ENCODE peak calls at places on chromosomes 13 and 19, in nine cellular contexts. A is IMR-90; F is left lung; Z is Peyer's patch; U is A549; N is stomach; O is CD8-positive, alpha-beta T cell; I is HCT116; D is uterus. S is an unnamed sample. For H3K9me3, the result is how much of the 10 kb centered on the place peaks cover.

GRCh38 chr13:35460061-35460460 is 16.4 kb downstream of the MAB21L1 start:
- DNase-seq in A (no peak), F (no peak), Z (no peak), U (no peak), N (no peak), O (no peak), I (no peak), D (no peak), S (no peak)

GRCh38 chr19:40267601-40267997 is 17.5 kb downstream of the AKT2 start:
- DNase-seq in A (no peak), F (no peak), Z (no peak), U (no peak), N (no peak), O (no peak), I (no peak), D (no peak), S (no peak)

GRCh38 chr19:4970558-4971423 is 1.9 kb downstream of the KDM4B start:
- DNase-seq in A (no peak), F (no peak), Z (no peak), U (no peak), N (peak), O (no peak), I (no peak), D (no peak), S (no peak)

GRCh38 chr19:41969772-41970458 is 10.8 kb upstream of the RABAC1 start:
- DNase-seq in A (no peak), F (no peak), Z (no peak), U (no peak), N (no peak), O (no peak), I (no peak), D (no peak), S (no peak)

GRCh38 chr19:33638167-33639033 is 16.6 kb downstream of the CHST8 start:
- DNase-seq in A (no peak), F (no peak), Z (peak), U (no peak), N (no peak), O (no peak), I (no peak), D (no peak), S (no peak)

GRCh38 chr13:98937911-98938381 is 39.9 kb downstream of the DOCK9 start:
- DNase-seq in A (peak), F (no peak), Z (no peak), U (no peak), N (no peak), O (no peak), I (no peak), D (no peak), S (no peak)

GRCh38 chr19:46408611-46409039 is 4.7 kb downstream of the CCDC8 start:
- DNase-seq in A (peak), F (peak), Z (peak), U (no peak), N (peak), O (no peak), I (no peak), D (peak), S (peak)

GRCh38 chr13:31192306-31192705 is 7.5 kb upstream of the B3GLCT start:
- DNase-seq in A (no peak), F (no peak), Z (no peak), U (no peak), N (no peak), O (no peak), I (no peak), D (no peak), S (no peak)

GRCh38 chr13:72850959-72851677 is 69.2 kb downstream of the PIBF1 start:
- DNase-seq in A (no peak), F (no peak), Z (peak), U (no peak), N (no peak), O (no peak), I (no peak), D (no peak), S (no peak)

GRCh38 chr13:27860743-27861142 is 59.1 kb upstream of the PDX1 start:
- DNase-seq in A (no peak), F (no peak), Z (no peak), U (no peak), N (no peak), O (no peak), I (no peak), D (no peak), S (no peak)

GRCh38 chr13:46687810-46688209 is 109.2 kb downstream of the ESD start:
- DNase-seq in A (peak), F (no peak), Z (no peak), U (peak), N (no peak), O (no peak), I (peak), D (no peak), S (no peak)

GRCh38 chr19:6108721-6109633 is 1.3 kb downstream of the RFX2 start:
- DNase-seq in A (peak), F (peak), Z (peak), U (no peak), N (peak), O (peak), I (no peak), D (peak), S (no peak)

GRCh38 chr13:38630780-38631179 is 56.1 kb upstream of the FREM2 start:
- DNase-seq in A (peak), F (no peak), Z (no peak), U (no peak), N (no peak), O (no peak), I (no peak), D (no peak), S (no peak)

GRCh38 chr13:94435604-94436226 is 43.8 kb downstream of the DCT start:
- DNase-seq in A (peak), F (no peak), Z (no peak), U (peak), N (no peak), O (no peak), I (peak), D (no peak), S (no peak)

GRCh38 chr19:56309511-56310185 is 5.0 kb downstream of the ZSCAN5A start:
- DNase-seq in A (peak), F (peak), Z (peak), U (no peak), N (peak), O (peak), I (peak), D (no peak), S (no peak)

GRCh38 chr13:27662738-27663470 is 41.2 kb downstream of the POLR1D start:
- DNase-seq in A (no peak), F (no peak), Z (no peak), U (no peak), N (no peak), O (no peak), I (no peak), D (no peak), S (no peak)

GRCh38 chr19:8357007-8357521 is 6.9 kb upstream of the ANGPTL4 start:
- DNase-seq in A (no peak), F (no peak), Z (no peak), U (no peak), N (no peak), O (no peak), I (no peak), D (no peak), S (no peak)

GRCh38 chr13:32911506-32911905 is 104.7 kb upstream of the KL start:
- DNase-seq in A (peak), F (no peak), Z (no peak), U (peak), N (no peak), O (no peak), I (peak), D (no peak), S (no peak)

GRCh38 chr13:36344173-36344572 is 2.0 kb downstream of the SPART start:
- DNase-seq in A (peak), F (no peak), Z (no peak), U (no peak), N (no peak), O (no peak), I (no peak), D (peak), S (no peak)

GRCh38 chr13:44969858-44970484 is 19.3 kb downstream of the NUFIP1 start:
- DNase-seq in A (peak), F (no peak), Z (no peak), U (peak), N (no peak), O (no peak), I (peak), D (no peak), S (no peak)

GRCh38 chr19:32642771-32643170 is 32.2 kb downstream of the ANKRD27 start:
- DNase-seq in A (no peak), F (no peak), Z (peak), U (no peak), N (no peak), O (peak), I (no peak), D (no peak), S (no peak)

GRCh38 chr19:13260883-13261653 is 110.9 kb downstream of the IER2 start:
- DNase-seq in A (peak), F (no peak), Z (peak), U (peak), N (peak), O (no peak), I (peak), D (no peak), S (peak)

GRCh38 chr19:29121684-29122083 is 91.3 kb downstream of the UQCRFS1 start:
- DNase-seq in A (no peak), F (no peak), Z (no peak), U (no peak), N (no peak), O (no peak), I (no peak), D (no peak), S (no peak)

GRCh38 chr13:42891591-42891990 is 100.5 kb downstream of the EPSTI1 start:
- DNase-seq in A (no peak), F (no peak), Z (no peak), U (no peak), N (no peak), O (no peak), I (no peak), D (no peak), S (no peak)

GRCh38 chr13:39106216-39106995 is 68.2 kb downstream of the NHLRC3 start:
- DNase-seq in A (no peak), F (no peak), Z (no peak), U (no peak), N (no peak), O (no peak), I (no peak), D (no peak), S (no peak)

GRCh38 chr13:27139565-27139964 is 32.0 kb downstream of the USP12 start:
- DNase-seq in A (no peak), F (no peak), Z (no peak), U (no peak), N (no peak), O (no peak), I (no peak), D (no peak), S (no peak)

GRCh38 chr13:111485491-111486250 is 165.2 kb downstream of the TEX29 start:
- DNase-seq in A (no peak), F (no peak), Z (peak), U (no peak), N (peak), O (no peak), I (no peak), D (no peak), S (no peak)

GRCh38 chr19:13764821-13765394 is 586 bp downstream of the MRI1 start:
- DNase-seq in A (no peak), F (no peak), Z (peak), U (no peak), N (peak), O (no peak), I (no peak), D (no peak), S (no peak)

GRCh38 chr13:110616103-110617101 is 1.1 kb downstream of the NAXD start:
- DNase-seq in A (peak), F (peak), Z (peak), U (peak), N (peak), O (peak), I (peak), D (no peak), S (peak)

GRCh38 chr19:17488593-17489391 is 18.5 kb downstream of the SLC27A1 start:
- DNase-seq in A (no peak), F (peak), Z (peak), U (no peak), N (peak), O (peak), I (peak), D (peak), S (no peak)

GRCh38 chr13:105982219-105982618 is 553.2 kb downstream of the EFNB2 start:
- DNase-seq in A (no peak), F (no peak), Z (no peak), U (no peak), N (no peak), O (no peak), I (no peak), D (no peak), S (no peak)

GRCh38 chr19:2151339-2152229 is at the start of gene AP3D1:
- DNase-seq in A (peak), F (peak), Z (peak), U (peak), N (peak), O (peak), I (peak), D (peak), S (peak)

GRCh38 chr13:21120191-21120590 is 56.2 kb downstream of the SKA3 start:
- DNase-seq in A (no peak), F (no peak), Z (no peak), U (no peak), N (no peak), O (no peak), I (no peak), D (no peak), S (no peak)

GRCh38 chr19:35781650-35782049 is 6.3 kb downstream of the ARHGAP33 start:
- DNase-seq in A (no peak), F (no peak), Z (no peak), U (no peak), N (no peak), O (no peak), I (no peak), D (no peak), S (no peak)

GRCh38 chr13:100541882-100542545 is 46.6 kb downstream of the GGACT start:
- DNase-seq in A (no peak), F (no peak), Z (peak), U (no peak), N (no peak), O (no peak), I (no peak), D (no peak), S (no peak)

GRCh38 chr19:23346696-23347095 is 48.6 kb downstream of the ZNF91 start:
- DNase-seq in A (no peak), F (no peak), Z (no peak), U (no peak), N (no peak), O (no peak), I (no peak), D (no peak), S (no peak)

GRCh38 chr13:57582032-57582431 is 49.5 kb upstream of the PCDH17 start:
- DNase-seq in A (no peak), F (no peak), Z (no peak), U (no peak), N (no peak), O (no peak), I (no peak), D (no peak), S (no peak)
- TF ChIP-seq CTCF in A (no peak), F (no peak), Z (no peak), U (no peak), N (no peak), O (no peak), I (no peak), D (no peak), S (no peak)

GRCh38 chr19:38386968-38387549 is 775 bp downstream of the GGN start:
- DNase-seq in A (no peak), F (peak), Z (peak), U (no peak), N (no peak), O (no peak), I (no peak), D (no peak), S (no peak)
- H3K27ac ChIP-seq in A (peak), F (no peak), Z (no peak), U (no peak), N (peak), O (no peak), I (peak), D (peak), S (peak)

GRCh38 chr13:68319384-68319783 is 1089.2 kb upstream of the PCDH9 start:
- DNase-seq in A (no peak), F (no peak), Z (no peak), U (no peak), N (no peak), O (no peak), I (no peak), D (no peak), S (no peak)
- H3K9me3 ChIP-seq in A (under half), F (under half), Z (under half), U (under half), N (under half), O (under half), I (under half), D (under half), S (under half)

DNA sequence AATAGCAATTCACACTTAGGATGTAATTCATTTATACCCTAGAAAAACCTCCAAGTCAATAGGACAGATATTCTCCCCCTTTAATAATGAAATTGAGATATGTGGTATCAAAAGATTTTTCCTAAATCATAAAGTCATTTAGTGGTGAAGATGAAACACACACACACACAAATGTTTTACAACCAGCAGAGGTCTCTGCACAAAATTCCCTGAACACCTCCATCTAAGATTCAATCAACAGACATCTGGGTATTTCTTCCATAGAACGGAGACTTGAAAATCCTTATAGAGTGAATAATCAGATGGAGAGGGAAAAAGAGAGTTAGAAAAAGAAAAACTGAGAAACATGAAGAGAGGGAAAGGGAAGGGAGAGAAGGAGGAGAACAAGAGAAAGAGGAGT is 52.8 kb downstream of the MYCBP2 start:
- DNase-seq in A (no peak), F (no peak), Z (no peak), U (no peak), N (no peak), O (no peak), I (no peak), D (no peak), S (no peak)
- TF ChIP-seq CTCF in A (peak), F (no peak), Z (no peak), U (no peak), N (no peak), O (peak), I (no peak), D (no peak), S (peak)

GRCh38 chr19:11155373-11156120 is at the start of gene SPC24:
- DNase-seq in A (peak), F (peak), Z (peak), U (peak), N (peak), O (peak), I (peak), D (peak), S (peak)

GRCh38 chr19:11164278-11164677 is 8.7 kb upstream of the SPC24 start:
- DNase-seq in A (no peak), F (no peak), Z (no peak), U (no peak), N (no peak), O (no peak), I (no peak), D (no peak), S (no peak)

GRCh38 chr19:11164879-11165406 is 9.4 kb upstream of the SPC24 start:
- DNase-seq in A (peak), F (peak), Z (peak), U (no peak), N (peak), O (no peak), I (no peak), D (peak), S (peak)

GRCh38 chr19:11159598-11160001 is 4.0 kb upstream of the SPC24 start:
- DNase-seq in A (peak), F (no peak), Z (no peak), U (no peak), N (no peak), O (no peak), I (no peak), D (peak), S (peak)

GRCh38 chr19:11160119-11160768 is 4.7 kb upstream of the SPC24 start:
- DNase-seq in A (peak), F (no peak), Z (no peak), U (no peak), N (no peak), O (no peak), I (no peak), D (peak), S (no peak)
- H3K27ac ChIP-seq in A (peak), F (peak), Z (peak), U (no peak), N (peak), O (no peak), I (no peak), D (peak), S (peak)

GRCh38 chr19:58067240-58067912 is 8.3 kb downstream of the ZNF135 start:
- DNase-seq in A (no peak), F (no peak), Z (no peak), U (no peak), N (no peak), O (no peak), I (no peak), D (no peak), S (no peak)
- H3K9me3 ChIP-seq in A (half or more), F (under half), Z (under half), U (half or more), N (half or more), O (half or more), I (under half), D (half or more), S (half or more)

S was measured in ascending aorta.